ENCODE peak calls at places on chromosomes 4 and X, in eight cellular contexts. X is dorsolateral prefrontal cortex; D is naive thymus-derived CD8-positive, alpha-beta T cell; H is AML-193; V is NB4; W is body of pancreas; J is HCEC 1CT; A is stimulated activated CD4-positive, alpha-beta T cell treated with anti-CD3 and anti-CD28 coated beads, Interleukin-2, amount 100 ng/mL, for 24 hours. L is an unnamed sample.

GRCh38 chr4:85398276-85398675 is 76.7 kb upstream of the ARHGAP24 start:
- DNase-seq in X (no peak), D (no peak), H (no peak), V (no peak), W (peak), J (no peak), A (no peak), L (no peak)

GRCh38 chr4:8303485-8304281 is 34.1 kb downstream of the HTRA3 start:
- DNase-seq in X (peak), D (no peak), H (no peak), V (peak), W (no peak), J (peak), A (no peak), L (peak)

GRCh38 chr4:15366660-15367059 is 61.2 kb upstream of the C1QTNF7 start:
- DNase-seq in X (no peak), D (no peak), H (no peak), V (peak), W (no peak), J (no peak), A (no peak), L (no peak)

GRCh38 chr4:109590841-109591357 is 30.9 kb downstream of the MCUB start:
- DNase-seq in X (no peak), D (no peak), H (no peak), V (no peak), W (no peak), J (no peak), A (no peak), L (no peak)

GRCh38 chr4:83862471-83862870 is 326.6 kb downstream of the GPAT3 start:
- DNase-seq in X (no peak), D (no peak), H (no peak), V (no peak), W (no peak), J (no peak), A (no peak), L (no peak)

GRCh38 chr4:3354455-3354811 is 61.6 kb downstream of the RGS12 start:
- DNase-seq in X (no peak), D (no peak), H (no peak), V (no peak), W (no peak), J (no peak), A (no peak), L (no peak)

GRCh38 chr4:42654606-42655005 is 2.3 kb downstream of the ATP8A1 start:
- DNase-seq in X (no peak), D (no peak), H (peak), V (peak), W (peak), J (peak), A (peak), L (peak)

GRCh38 chrX:40068048-40068447 is 29.7 kb downstream of the BCOR start:
- DNase-seq in X (no peak), D (no peak), H (no peak), V (peak), W (no peak), J (no peak), A (no peak), L (peak)

L was measured in RKO.